ENCODE peak calls at places on chromosome 9, in ten cellular contexts. R is lung, N is right atrium auricular region, E is PC-9, I is lower lobe of right lung, M is endodermal cell, A is heart right ventricle, S is vagina, O is colonic mucosa, X is cardiac fibroblast. T is an unnamed sample.

GRCh38 chr9:71824242-71824641 is 55.9 kb upstream of the CEMIP2 start:
- DNase-seq in R (no peak), M (no peak), E (no peak), X (no peak), N (no peak), I (no peak), S (no peak), A (no peak), O (no peak), T (no peak)

GRCh38 chr9:130755377-130756007 is 61.9 kb downstream of the EXOSC2 start:
- DNase-seq in E (no peak), O (no peak), A (peak), S (no peak), M (no peak), I (no peak), R (no peak), N (no peak), X (no peak), T (no peak)

GRCh38 chr9:133162802-133163558 is 734 bp downstream of the GBGT1 start:
- DNase-seq in O (peak), I (peak), A (no peak), R (no peak), S (no peak), M (peak), X (no peak), N (no peak), E (no peak), T (no peak)

GRCh38 chr9:12698986-12699385 is 5.8 kb downstream of the TYRP1 start:
- DNase-seq in R (no peak), M (no peak), X (no peak), O (no peak), E (no peak), N (no peak), S (no peak), A (no peak), I (no peak), T (no peak)

GRCh38 chr9:94743035-94743954 is 16.8 kb downstream of the AOPEP start:
- DNase-seq in R (peak), E (no peak), A (no peak), S (no peak), O (no peak), I (no peak), M (no peak), X (peak), N (no peak), T (peak)

GRCh38 chr9:110606179-110606578 is 26.6 kb upstream of the SVEP1 start:
- DNase-seq in A (no peak), X (peak), N (no peak), E (peak), M (no peak), S (no peak), I (no peak), R (no peak), O (no peak), T (no peak)

GRCh38 chr9:33329117-33329563 is 38.8 kb downstream of the NFX1 start:
- DNase-seq in X (peak), R (peak), E (peak), S (no peak), A (no peak), O (peak), N (peak), I (no peak), M (no peak), T (peak)

GRCh38 chr9:89892920-89893319 is 288.1 kb downstream of the GADD45G start:
- DNase-seq in I (no peak), X (no peak), O (no peak), E (no peak), R (no peak), M (peak), N (no peak), A (no peak), S (no peak), T (no peak)

GRCh38 chr9:127347831-127348699 is 48.9 kb upstream of the SLC2A8 start:
- DNase-seq in M (no peak), N (no peak), X (peak), I (no peak), R (no peak), O (no peak), S (no peak), A (no peak), E (peak), T (peak)

GRCh38 chr9:130349398-130349797 is 83.8 kb downstream of the HMCN2 start:
- DNase-seq in E (no peak), X (no peak), N (no peak), A (no peak), O (no peak), I (no peak), S (no peak), R (no peak), M (no peak), T (no peak)

GRCh38 chr9:91734371-91734981 is 215.6 kb downstream of the ROR2 start:
- DNase-seq in E (no peak), I (peak), O (peak), M (peak), A (peak), X (peak), S (no peak), R (peak), N (peak), T (no peak)

GRCh38 chr9:37309136-37309535 is 113.4 kb upstream of the GRHPR start:
- DNase-seq in E (no peak), M (peak), A (no peak), X (peak), S (no peak), O (no peak), R (no peak), I (no peak), N (no peak), T (no peak)
- TF ChIP-seq CTCF in E (no peak), M (peak), A (no peak), X (peak), S (no peak), O (no peak), R (no peak), I (no peak), N (no peak), T (peak)

GRCh38 chr9:21096901-21097255 is 19.1 kb upstream of the IFNB1 start:
- DNase-seq in S (no peak), X (no peak), O (no peak), I (no peak), M (no peak), R (no peak), A (no peak), E (no peak), N (no peak), T (no peak)
- H3K4me3 ChIP-seq in S (peak), X (no peak), O (no peak), I (peak), M (no peak), R (no peak), A (no peak), E (peak), N (peak), T (no peak)

DNA sequence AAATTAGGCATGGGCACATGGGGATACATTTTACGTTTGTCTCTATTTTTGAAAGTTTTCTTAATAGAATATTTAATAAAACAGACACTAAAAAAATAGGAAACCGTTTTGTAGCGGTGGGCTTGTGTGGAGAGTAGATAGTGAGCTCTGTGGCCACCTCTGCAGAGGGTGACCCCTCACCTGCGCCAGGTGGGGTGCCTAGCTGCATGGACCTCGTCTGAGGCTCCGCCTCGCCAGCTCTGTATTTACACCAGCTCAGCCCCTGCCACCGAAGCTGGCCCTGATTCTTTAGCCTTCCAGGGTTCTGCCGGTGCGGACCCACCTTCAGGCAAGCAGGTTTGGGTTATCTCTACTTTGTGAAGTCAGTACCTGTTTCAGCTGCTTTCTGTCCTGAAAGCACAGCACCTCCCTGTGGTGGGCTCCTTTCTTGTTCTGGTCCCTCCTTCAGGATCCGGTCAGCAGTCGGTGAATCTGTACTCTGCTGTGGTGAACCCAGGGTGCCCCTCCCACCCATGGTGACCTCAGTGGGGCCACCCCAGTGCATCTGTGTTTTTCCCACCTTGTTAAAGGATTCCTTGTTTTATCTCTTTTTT is 105.2 kb upstream of the CACNA1B start:
- DNase-seq in X (no peak), E (no peak), M (peak), N (no peak), A (no peak), I (no peak), S (no peak), R (no peak), O (no peak), T (peak)
- TF ChIP-seq CTCF in X (no peak), E (no peak), M (peak), N (no peak), A (no peak), I (no peak), S (no peak), R (no peak), O (no peak), T (peak)

GRCh38 chr9:136193127-136193890 is 11.6 kb downstream of the LHX3 start:
- DNase-seq in X (no peak), M (no peak), E (no peak), S (no peak), I (no peak), O (no peak), N (no peak), A (no peak), R (no peak), T (no peak)
- H3K4me3 ChIP-seq in X (no peak), M (no peak), E (no peak), S (no peak), I (no peak), O (no peak), N (no peak), A (no peak), R (no peak), T (no peak)

GRCh38 chr9:77735515-77735914 is 87.4 kb upstream of the GNA14 start:
- DNase-seq in E (no peak), M (no peak), A (peak), R (no peak), X (peak), S (no peak), O (no peak), N (no peak), I (no peak), T (no peak)
- TF ChIP-seq CTCF in E (no peak), M (no peak), A (no peak), R (no peak), X (no peak), S (no peak), O (no peak), N (no peak), I (no peak), T (no peak)

DNA sequence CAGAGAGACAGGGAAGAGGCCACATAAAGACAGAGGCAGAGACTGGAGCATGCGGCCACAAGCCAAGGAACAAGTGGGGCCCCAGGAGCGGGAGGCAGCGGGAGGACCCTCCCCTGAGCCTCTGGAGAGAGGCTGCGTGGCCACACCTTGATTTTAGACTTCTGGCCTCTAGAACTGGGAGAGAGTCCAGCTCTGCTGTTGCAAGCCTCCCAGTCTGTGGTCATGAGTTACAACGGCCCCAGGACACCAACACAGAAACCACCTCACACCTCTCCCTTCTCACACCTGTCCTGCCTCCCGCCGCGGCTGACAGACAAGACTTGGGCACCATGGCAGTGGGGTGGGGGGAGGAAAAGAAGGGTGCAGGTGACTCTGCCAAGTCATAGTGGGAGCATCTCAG is 2.2 kb downstream of the INPP5E start:
- DNase-seq in R (no peak), I (no peak), X (peak), N (no peak), S (no peak), E (no peak), A (no peak), O (no peak), M (no peak), T (no peak)
- H3K4me3 ChIP-seq in R (no peak), I (peak), X (peak), N (peak), S (peak), E (peak), A (peak), O (no peak), M (peak), T (no peak)

T was measured in kidney epithelial cell.